ENCODE peak calls at places on chromosomes 4 and X, in six cellular contexts. One of them, this sample, is unnamed.

GRCh38 chr4:98289375-98289774 is 28.2 kb downstream of the RAP1GDS1 start:
- DNase-seq in OCI-LY7: no peak
- DNase-seq in PC-3: no peak
- DNase-seq in IMR-90: no peak
- DNase-seq in fibroblast of lung: no peak
- DNase-seq in astrocyte: no peak
- DNase-seq in this sample: no peak

GRCh38 chr4:76758290-76758882 is 139.6 kb downstream of the SOWAHB start:
- DNase-seq in OCI-LY7: peak; percentile 14
- DNase-seq in PC-3: peak; percentile 70
- DNase-seq in IMR-90: peak; percentile 81
- DNase-seq in fibroblast of lung: peak; percentile 71
- DNase-seq in astrocyte: peak; percentile 58
- DNase-seq in this sample: peak; percentile 86

GRCh38 chr4:175051974-175052373 is 133.8 kb downstream of the ADAM29 start:
- DNase-seq in OCI-LY7: no peak
- DNase-seq in PC-3: no peak
- DNase-seq in IMR-90: no peak
- DNase-seq in fibroblast of lung: no peak
- DNase-seq in astrocyte: no peak
- DNase-seq in this sample: no peak

GRCh38 chr4:31045724-31046318 is 325.7 kb downstream of the PCDH7 start:
- DNase-seq in OCI-LY7: peak; percentile 31
- DNase-seq in PC-3: peak; percentile 65
- DNase-seq in IMR-90: peak; percentile 24
- DNase-seq in fibroblast of lung: peak; percentile 15
- DNase-seq in astrocyte: peak; percentile 6
- DNase-seq in this sample: peak; percentile 1

GRCh38 chrX:1587161-1587560 is 4.2 kb upstream of the AKAP17A start:
- DNase-seq in OCI-LY7: peak; percentile 72
- DNase-seq in PC-3: no peak
- DNase-seq in IMR-90: no peak
- DNase-seq in fibroblast of lung: no peak
- DNase-seq in astrocyte: no peak
- DNase-seq in this sample: no peak

GRCh38 chrX:134382821-134383220 is 77.1 kb upstream of the HPRT1 start:
- DNase-seq in OCI-LY7: no peak
- DNase-seq in PC-3: no peak
- DNase-seq in IMR-90: no peak
- DNase-seq in fibroblast of lung: no peak
- DNase-seq in astrocyte: no peak
- DNase-seq in this sample: no peak

GRCh38 chr4:169244210-169244609 is 26.5 kb downstream of the SH3RF1 start:
- DNase-seq in OCI-LY7: no peak
- DNase-seq in PC-3: no peak
- DNase-seq in IMR-90: no peak
- DNase-seq in fibroblast of lung: no peak
- DNase-seq in astrocyte: no peak
- DNase-seq in this sample: no peak

GRCh38 chr4:77454858-77455257 is 150.8 kb upstream of the CXCL13 start:
- DNase-seq in OCI-LY7: no peak
- DNase-seq in PC-3: peak; percentile 17
- DNase-seq in IMR-90: no peak
- DNase-seq in fibroblast of lung: no peak
- DNase-seq in astrocyte: no peak
- DNase-seq in this sample: no peak

GRCh38 chrX:72102760-72103159 is 29.0 kb downstream of the RTL5 start:
- DNase-seq in OCI-LY7: no peak
- DNase-seq in PC-3: no peak
- DNase-seq in IMR-90: no peak
- DNase-seq in fibroblast of lung: no peak
- DNase-seq in astrocyte: no peak
- DNase-seq in this sample: no peak

GRCh38 chrX:110142096-110142495 is 139.2 kb downstream of the TMEM164 start:
- DNase-seq in OCI-LY7: no peak
- DNase-seq in PC-3: no peak
- DNase-seq in IMR-90: no peak
- DNase-seq in fibroblast of lung: no peak
- DNase-seq in astrocyte: no peak
- DNase-seq in this sample: peak; percentile 40

GRCh38 chr4:13642163-13642562 is 14.6 kb upstream of the BOD1L1 start:
- DNase-seq in OCI-LY7: no peak
- DNase-seq in PC-3: peak; percentile 35
- DNase-seq in IMR-90: peak; percentile 59
- DNase-seq in fibroblast of lung: peak; percentile 61
- DNase-seq in astrocyte: peak; percentile 52
- DNase-seq in this sample: peak; percentile 19

GRCh38 chrX:78029663-78030062 is 60.2 kb upstream of the PGAM4 start:
- DNase-seq in OCI-LY7: peak; percentile 45
- DNase-seq in PC-3: peak; percentile 66
- DNase-seq in IMR-90: peak; percentile 33
- DNase-seq in fibroblast of lung: peak; percentile 6
- DNase-seq in astrocyte: peak; percentile 1
- DNase-seq in this sample: peak; percentile 52

GRCh38 chrX:13091111-13091765 is 46.8 kb upstream of the FAM9C start:
- DNase-seq in OCI-LY7: no peak
- DNase-seq in PC-3: no peak
- DNase-seq in IMR-90: no peak
- DNase-seq in fibroblast of lung: no peak
- DNase-seq in astrocyte: no peak
- DNase-seq in this sample: no peak

GRCh38 chrX:85243761-85244410 is at the start of the genes SATL1 and ZNF711:
- DNase-seq in OCI-LY7: peak; percentile 58
- DNase-seq in PC-3: no peak
- DNase-seq in IMR-90: peak; percentile 51
- DNase-seq in fibroblast of lung: peak; percentile 73
- DNase-seq in astrocyte: peak; percentile 65
- DNase-seq in this sample: peak; percentile 29

GRCh38 chr4:15001248-15001824 is 945 bp upstream of the CPEB2 start:
- DNase-seq in OCI-LY7: peak; percentile 80
- DNase-seq in PC-3: peak; percentile 53
- DNase-seq in IMR-90: peak; percentile 91
- DNase-seq in fibroblast of lung: peak; percentile 92
- DNase-seq in astrocyte: peak; percentile 90
- DNase-seq in this sample: peak; percentile 95

GRCh38 chrX:28850955-28851354 is 263.7 kb downstream of the IL1RAPL1 start:
- DNase-seq in OCI-LY7: no peak
- DNase-seq in PC-3: no peak
- DNase-seq in IMR-90: no peak
- DNase-seq in fibroblast of lung: no peak
- DNase-seq in astrocyte: no peak
- DNase-seq in this sample: no peak

GRCh38 chr4:156377036-156377700 is 423.5 kb upstream of the CTSO start:
- DNase-seq in OCI-LY7: no peak
- DNase-seq in PC-3: peak; percentile 54
- DNase-seq in IMR-90: peak; percentile 64
- DNase-seq in fibroblast of lung: peak; percentile 89
- DNase-seq in astrocyte: peak; percentile 88
- DNase-seq in this sample: peak; percentile 64

GRCh38 chrX:28639502-28639901 is 52.3 kb downstream of the IL1RAPL1 start:
- DNase-seq in OCI-LY7: no peak
- DNase-seq in PC-3: peak; percentile 70
- DNase-seq in IMR-90: peak; percentile 3
- DNase-seq in fibroblast of lung: peak; percentile 82
- DNase-seq in astrocyte: peak; percentile 81
- DNase-seq in this sample: no peak

GRCh38 chr4:175330652-175331051 is 412.5 kb downstream of the ADAM29 start:
- DNase-seq in OCI-LY7: no peak
- DNase-seq in PC-3: peak; percentile 56
- DNase-seq in IMR-90: peak; percentile 83
- DNase-seq in fibroblast of lung: peak; percentile 43
- DNase-seq in astrocyte: peak; percentile 34
- DNase-seq in this sample: peak; percentile 43

GRCh38 chr4:2846172-2846571 is 2.5 kb downstream of the ADD1 start:
- DNase-seq in OCI-LY7: no peak
- DNase-seq in PC-3: no peak
- DNase-seq in IMR-90: no peak
- DNase-seq in fibroblast of lung: no peak
- DNase-seq in astrocyte: no peak
- DNase-seq in this sample: no peak
- H4K20me1 ChIP-seq in OCI-LY7: peaks cover 5% of the 10 kb centered on the region
- H4K20me1 ChIP-seq in PC-3: peaks cover 10% of the 10 kb centered on the region
- H4K20me1 ChIP-seq in IMR-90: peaks cover 65% of the 10 kb centered on the region
- H4K20me1 ChIP-seq in fibroblast of lung: peaks cover 2% of the 10 kb centered on the region
- H4K20me1 ChIP-seq in astrocyte: peaks cover 65% of the 10 kb centered on the region
- H4K20me1 ChIP-seq in this sample: peaks cover 20% of the 10 kb centered on the region

DNA sequence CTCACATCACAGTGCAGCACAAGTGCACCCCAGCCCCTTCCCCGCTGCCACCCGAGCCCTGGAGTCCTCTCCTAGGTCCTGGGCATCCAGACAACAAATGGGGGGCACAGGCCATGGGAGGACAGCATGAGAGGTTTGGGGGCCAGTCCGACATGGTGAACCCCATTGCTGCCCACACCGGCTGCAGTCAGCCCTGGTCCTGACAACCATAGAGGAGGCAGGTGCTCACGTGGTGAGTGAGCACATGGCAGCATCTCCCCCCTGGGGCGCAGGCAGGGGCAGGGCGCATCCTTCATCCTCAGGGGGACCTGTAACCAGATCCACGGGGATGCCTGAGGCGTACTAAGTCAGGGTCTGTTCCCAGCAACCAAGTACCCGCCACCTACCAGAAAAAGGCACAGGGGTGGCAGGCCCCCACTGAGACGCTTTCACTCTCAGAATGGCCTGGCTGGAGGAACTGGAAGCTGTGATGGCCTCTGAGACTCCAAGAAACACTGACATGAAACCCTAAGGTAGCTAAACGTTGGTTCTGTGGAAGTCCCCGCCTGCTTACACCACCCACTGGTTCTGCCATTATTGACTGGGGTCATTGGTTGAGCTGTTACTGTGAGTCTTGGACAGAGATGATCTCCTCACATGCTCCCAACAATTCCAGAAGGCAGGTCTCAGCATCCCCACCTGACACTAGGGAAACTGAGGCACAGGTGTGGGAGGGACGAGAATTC is 6.5 kb downstream of the ZFYVE28 start:
- DNase-seq in OCI-LY7: no peak
- DNase-seq in PC-3: no peak
- DNase-seq in IMR-90: no peak
- DNase-seq in fibroblast of lung: no peak
- DNase-seq in astrocyte: no peak
- DNase-seq in this sample: no peak
- H4K20me1 ChIP-seq in OCI-LY7: no peaks in the 10 kb centered on the region
- H4K20me1 ChIP-seq in PC-3: no peaks in the 10 kb centered on the region
- H4K20me1 ChIP-seq in IMR-90: no peaks in the 10 kb centered on the region
- H4K20me1 ChIP-seq in fibroblast of lung: no peaks in the 10 kb centered on the region
- H4K20me1 ChIP-seq in astrocyte: peaks cover 5% of the 10 kb centered on the region
- H4K20me1 ChIP-seq in this sample: no peaks in the 10 kb centered on the region

GRCh38 chr4:41940834-41941233 is 5.6 kb downstream of the TMEM33 start:
- DNase-seq in OCI-LY7: no peak
- DNase-seq in PC-3: peak; percentile 21
- DNase-seq in IMR-90: peak; percentile 59
- DNase-seq in fibroblast of lung: no peak
- DNase-seq in astrocyte: no peak
- DNase-seq in this sample: no peak
- H4K20me1 ChIP-seq in OCI-LY7: peaks cover 13% of the 10 kb centered on the region
- H4K20me1 ChIP-seq in PC-3: peaks cover 17% of the 10 kb centered on the region
- H4K20me1 ChIP-seq in IMR-90: peaks cover 8% of the 10 kb centered on the region
- H4K20me1 ChIP-seq in fibroblast of lung: no peaks in the 10 kb centered on the region
- H4K20me1 ChIP-seq in astrocyte: peaks cover 35% of the 10 kb centered on the region
- H4K20me1 ChIP-seq in this sample: no peaks in the 10 kb centered on the region

GRCh38 chr4:177332119-177332518 is 22.4 kb downstream of the NEIL3 start:
- DNase-seq in OCI-LY7: no peak
- DNase-seq in PC-3: no peak
- DNase-seq in IMR-90: no peak
- DNase-seq in fibroblast of lung: no peak
- DNase-seq in astrocyte: no peak
- DNase-seq in this sample: no peak
- H4K20me1 ChIP-seq in OCI-LY7: no peaks in the 10 kb centered on the region
- H4K20me1 ChIP-seq in PC-3: no peaks in the 10 kb centered on the region
- H4K20me1 ChIP-seq in IMR-90: no peaks in the 10 kb centered on the region
- H4K20me1 ChIP-seq in fibroblast of lung: no peaks in the 10 kb centered on the region
- H4K20me1 ChIP-seq in astrocyte: no peaks in the 10 kb centered on the region
- H4K20me1 ChIP-seq in this sample: no peaks in the 10 kb centered on the region

GRCh38 chr4:2583092-2583491 is 46.6 kb downstream of the FAM193A start:
- DNase-seq in OCI-LY7: no peak
- DNase-seq in PC-3: no peak
- DNase-seq in IMR-90: no peak
- DNase-seq in fibroblast of lung: no peak
- DNase-seq in astrocyte: no peak
- DNase-seq in this sample: no peak

GRCh38 chr4:2583517-2583916 is 47.1 kb downstream of the FAM193A start:
- DNase-seq in OCI-LY7: no peak
- DNase-seq in PC-3: peak; percentile 75
- DNase-seq in IMR-90: peak; percentile 41
- DNase-seq in fibroblast of lung: peak; percentile 25
- DNase-seq in astrocyte: no peak
- DNase-seq in this sample: peak; percentile 66

GRCh38 chr4:2578106-2578505 is 41.7 kb downstream of the FAM193A start:
- DNase-seq in OCI-LY7: no peak
- DNase-seq in PC-3: no peak
- DNase-seq in IMR-90: no peak
- DNase-seq in fibroblast of lung: no peak
- DNase-seq in astrocyte: no peak
- DNase-seq in this sample: no peak

GRCh38 chr4:2576290-2576689 is 39.8 kb downstream of the FAM193A start:
- DNase-seq in OCI-LY7: no peak
- DNase-seq in PC-3: no peak
- DNase-seq in IMR-90: no peak
- DNase-seq in fibroblast of lung: no peak
- DNase-seq in astrocyte: no peak
- DNase-seq in this sample: no peak

GRCh38 chr4:2579910-2580309 is 43.5 kb downstream of the FAM193A start:
- DNase-seq in OCI-LY7: no peak
- DNase-seq in PC-3: no peak
- DNase-seq in IMR-90: no peak
- DNase-seq in fibroblast of lung: no peak
- DNase-seq in astrocyte: no peak
- DNase-seq in this sample: no peak
- H4K20me1 ChIP-seq in OCI-LY7: peaks cover under 1% of the 10 kb centered on the region
- H4K20me1 ChIP-seq in PC-3: peaks cover 31% of the 10 kb centered on the region
- H4K20me1 ChIP-seq in IMR-90: peaks cover 87% of the 10 kb centered on the region
- H4K20me1 ChIP-seq in fibroblast of lung: no peaks in the 10 kb centered on the region
- H4K20me1 ChIP-seq in astrocyte: peaks cover 96% of the 10 kb centered on the region
- H4K20me1 ChIP-seq in this sample: peaks cover 29% of the 10 kb centered on the region

GRCh38 chrX:136201601-136202000 is 49.6 kb downstream of the MAP7D3 start:
- DNase-seq in OCI-LY7: no peak
- DNase-seq in PC-3: no peak
- DNase-seq in IMR-90: no peak
- DNase-seq in fibroblast of lung: no peak
- DNase-seq in astrocyte: no peak
- DNase-seq in this sample: no peak
- H4K20me1 ChIP-seq in OCI-LY7: no peaks in the 10 kb centered on the region
- H4K20me1 ChIP-seq in PC-3: no peaks in the 10 kb centered on the region
- H4K20me1 ChIP-seq in IMR-90: no peaks in the 10 kb centered on the region
- H4K20me1 ChIP-seq in fibroblast of lung: no peaks in the 10 kb centered on the region
- H4K20me1 ChIP-seq in astrocyte: no peaks in the 10 kb centered on the region
- H4K20me1 ChIP-seq in this sample: no peaks in the 10 kb centered on the region

GRCh38 chr4:2593003-2593402 is 56.6 kb downstream of the FAM193A start:
- DNase-seq in OCI-LY7: no peak
- DNase-seq in PC-3: no peak
- DNase-seq in IMR-90: no peak
- DNase-seq in fibroblast of lung: no peak
- DNase-seq in astrocyte: no peak
- DNase-seq in this sample: no peak
- H4K20me1 ChIP-seq in OCI-LY7: peaks cover 14% of the 10 kb centered on the region
- H4K20me1 ChIP-seq in PC-3: peaks cover 24% of the 10 kb centered on the region
- H4K20me1 ChIP-seq in IMR-90: peaks cover 99% of the 10 kb centered on the region
- H4K20me1 ChIP-seq in fibroblast of lung: no peaks in the 10 kb centered on the region
- H4K20me1 ChIP-seq in astrocyte: peaks cover 95% of the 10 kb centered on the region
- H4K20me1 ChIP-seq in this sample: peaks cover 23% of the 10 kb centered on the region